ENCODE peak calls at places on chromosome 4, in four cellular contexts. One of them, this sample, is unnamed.

GRCh38 chr4:3520276-3520675 is 11.9 kb downstream of the LRPAP1 start:
- DNase-seq in left ventricle myocardium inferior: no peak
- DNase-seq in CD8-positive, alpha-beta memory T cell: no peak
- DNase-seq in PC-9: no peak
- DNase-seq in this sample: no peak

GRCh38 chr4:24321637-24322036 is 262.7 kb downstream of the DHX15 start:
- DNase-seq in left ventricle myocardium inferior: no peak
- DNase-seq in CD8-positive, alpha-beta memory T cell: no peak
- DNase-seq in PC-9: no peak
- DNase-seq in this sample: no peak

GRCh38 chr4:139223682-139224317 is 46.8 kb upstream of the ELF2 start:
- DNase-seq in left ventricle myocardium inferior: peak
- DNase-seq in CD8-positive, alpha-beta memory T cell: no peak
- DNase-seq in PC-9: no peak
- DNase-seq in this sample: peak

GRCh38 chr4:126718161-126718560 is 914.6 kb upstream of the INTU start:
- DNase-seq in left ventricle myocardium inferior: no peak
- DNase-seq in CD8-positive, alpha-beta memory T cell: no peak
- DNase-seq in PC-9: no peak
- DNase-seq in this sample: no peak

GRCh38 chr4:140645614-140646412 is 77.1 kb upstream of the UCP1 start:
- DNase-seq in left ventricle myocardium inferior: peak
- DNase-seq in CD8-positive, alpha-beta memory T cell: no peak
- DNase-seq in PC-9: no peak
- DNase-seq in this sample: no peak

GRCh38 chr4:142563682-142564291 is 282.3 kb downstream of the INPP4B start:
- DNase-seq in left ventricle myocardium inferior: no peak
- DNase-seq in CD8-positive, alpha-beta memory T cell: no peak
- DNase-seq in PC-9: no peak
- DNase-seq in this sample: no peak

GRCh38 chr4:83112239-83112638 is 2.3 kb downstream of the PLAC8 start:
- DNase-seq in left ventricle myocardium inferior: no peak
- DNase-seq in CD8-positive, alpha-beta memory T cell: peak
- DNase-seq in PC-9: no peak
- DNase-seq in this sample: no peak

GRCh38 chr4:143531368-143531767 is 17.9 kb downstream of the SMARCA5 start:
- DNase-seq in left ventricle myocardium inferior: no peak
- DNase-seq in CD8-positive, alpha-beta memory T cell: no peak
- DNase-seq in PC-9: no peak
- DNase-seq in this sample: no peak

GRCh38 chr4:5979981-5980380 is 38.2 kb downstream of the C4orf50 start:
- DNase-seq in left ventricle myocardium inferior: no peak
- DNase-seq in CD8-positive, alpha-beta memory T cell: no peak
- DNase-seq in PC-9: peak
- DNase-seq in this sample: no peak

GRCh38 chr4:170004656-170005250 is 21.4 kb downstream of the MFAP3L start:
- DNase-seq in left ventricle myocardium inferior: no peak
- DNase-seq in CD8-positive, alpha-beta memory T cell: no peak
- DNase-seq in PC-9: no peak
- DNase-seq in this sample: no peak

GRCh38 chr4:188439641-188440311 is 300.5 kb downstream of the TRIML1 start:
- DNase-seq in left ventricle myocardium inferior: peak
- DNase-seq in CD8-positive, alpha-beta memory T cell: no peak
- DNase-seq in PC-9: peak
- DNase-seq in this sample: no peak

GRCh38 chr4:25680580-25680979 is 24.9 kb downstream of the SLC34A2 start:
- DNase-seq in left ventricle myocardium inferior: no peak
- DNase-seq in CD8-positive, alpha-beta memory T cell: no peak
- DNase-seq in PC-9: no peak
- DNase-seq in this sample: no peak

GRCh38 chr4:189832528-189832927 is 108.1 kb upstream of the FRG1 start:
- DNase-seq in left ventricle myocardium inferior: no peak
- DNase-seq in CD8-positive, alpha-beta memory T cell: no peak
- DNase-seq in PC-9: no peak
- DNase-seq in this sample: no peak

GRCh38 chr4:1080961-1081688 is 32.2 kb downstream of the RNF212 start:
- DNase-seq in left ventricle myocardium inferior: no peak
- DNase-seq in CD8-positive, alpha-beta memory T cell: no peak
- DNase-seq in PC-9: peak
- DNase-seq in this sample: no peak

GRCh38 chr4:116217781-116218180 is 867.6 kb downstream of the TRAM1L1 start:
- DNase-seq in left ventricle myocardium inferior: no peak
- DNase-seq in CD8-positive, alpha-beta memory T cell: no peak
- DNase-seq in PC-9: no peak
- DNase-seq in this sample: no peak

GRCh38 chr4:156390599-156391296 is 437.1 kb upstream of the CTSO start:
- DNase-seq in left ventricle myocardium inferior: no peak
- DNase-seq in CD8-positive, alpha-beta memory T cell: no peak
- DNase-seq in PC-9: no peak
- DNase-seq in this sample: no peak

GRCh38 chr4:56958111-56958517 is 19.3 kb downstream of the NOA1 start:
- DNase-seq in left ventricle myocardium inferior: peak
- DNase-seq in CD8-positive, alpha-beta memory T cell: no peak
- DNase-seq in PC-9: no peak
- DNase-seq in this sample: peak
- H3K27ac ChIP-seq in left ventricle myocardium inferior: peak
- H3K27ac ChIP-seq in CD8-positive, alpha-beta memory T cell: no peak
- H3K27ac ChIP-seq in PC-9: no peak
- H3K27ac ChIP-seq in this sample: no peak

DNA sequence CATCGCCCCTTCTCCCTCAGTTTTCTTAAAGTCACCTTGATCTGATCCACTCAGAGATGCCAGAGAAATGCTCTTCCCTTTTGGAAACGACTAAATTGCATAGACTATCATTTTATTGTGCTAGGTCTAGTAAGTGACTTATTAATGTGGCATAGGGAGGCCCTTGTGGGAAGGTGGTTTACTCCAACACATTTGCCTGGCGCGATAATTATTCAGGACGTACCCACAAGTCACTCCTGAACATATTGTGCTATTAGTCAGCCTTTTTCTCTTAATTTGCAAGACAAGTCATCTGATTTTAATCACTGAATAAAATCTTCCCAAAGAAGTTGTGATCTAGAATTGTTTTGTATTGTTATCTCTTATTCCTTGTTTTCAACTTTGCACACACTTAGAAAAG is 7.6 kb downstream of the ENPEP start:
- DNase-seq in left ventricle myocardium inferior: no peak
- DNase-seq in CD8-positive, alpha-beta memory T cell: no peak
- DNase-seq in PC-9: no peak
- DNase-seq in this sample: no peak
- H3K27ac ChIP-seq in left ventricle myocardium inferior: peak
- H3K27ac ChIP-seq in CD8-positive, alpha-beta memory T cell: no peak
- H3K27ac ChIP-seq in PC-9: no peak
- H3K27ac ChIP-seq in this sample: no peak

DNA sequence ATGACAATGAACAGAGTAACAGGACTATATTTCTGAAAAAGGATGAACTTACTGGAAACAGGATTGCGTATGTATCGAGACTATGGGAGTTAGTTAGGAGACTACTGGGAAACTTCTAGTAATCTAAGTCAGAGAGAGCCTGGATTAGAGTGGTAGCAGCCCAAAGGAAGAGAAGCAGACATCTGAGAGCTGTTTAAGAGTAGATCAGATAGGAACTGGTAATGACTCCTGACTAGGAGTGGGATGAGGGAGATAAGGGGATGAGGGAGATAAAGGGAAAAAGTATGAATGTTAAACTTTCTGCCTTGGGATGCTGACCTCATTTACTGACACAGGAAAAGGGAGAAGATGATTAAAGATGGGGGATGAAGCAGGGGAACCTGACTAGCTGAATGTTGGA is 116.2 kb downstream of the PDE5A start:
- DNase-seq in left ventricle myocardium inferior: no peak
- DNase-seq in CD8-positive, alpha-beta memory T cell: no peak
- DNase-seq in PC-9: no peak
- DNase-seq in this sample: no peak
- H3K27ac ChIP-seq in left ventricle myocardium inferior: peak
- H3K27ac ChIP-seq in CD8-positive, alpha-beta memory T cell: no peak
- H3K27ac ChIP-seq in PC-9: no peak
- H3K27ac ChIP-seq in this sample: no peak

GRCh38 chr4:158162637-158163036 is 10.2 kb downstream of the GASK1B start:
- DNase-seq in left ventricle myocardium inferior: no peak
- DNase-seq in CD8-positive, alpha-beta memory T cell: no peak
- DNase-seq in PC-9: no peak
- DNase-seq in this sample: no peak
- H3K27ac ChIP-seq in left ventricle myocardium inferior: peak
- H3K27ac ChIP-seq in CD8-positive, alpha-beta memory T cell: no peak
- H3K27ac ChIP-seq in PC-9: no peak
- H3K27ac ChIP-seq in this sample: no peak